ENCODE peak calls at places on chromosomes 7 and 10, in six cellular contexts. H, E, T, U, Z and Q are unnamed samples.

GRCh38 chr10:59993931-59994330 is 87.6 kb upstream of the CCDC6 start:
- ATAC-seq in Z (no peak), U (no peak), E (no peak), T (no peak), H (no peak), Q (no peak)

GRCh38 chr10:34570887-34571286 is 244.2 kb downstream of the PARD3 start:
- ATAC-seq in H (no peak), Z (no peak), T (no peak), E (no peak), U (no peak), Q (no peak)

GRCh38 chr7:131556055-131556911 is at the start of gene PODXL:
- ATAC-seq in U (peak), H (peak), Z (peak), E (peak), T (peak), Q (peak)

GRCh38 chr7:47515305-47515834 is 66.5 kb downstream of the TNS3 start:
- ATAC-seq in H (no peak), T (no peak), E (no peak), Z (no peak), U (no peak), Q (no peak)

GRCh38 chr7:116380030-116380429 is 119.5 kb upstream of the CAV2 start:
- ATAC-seq in T (no peak), U (no peak), E (no peak), H (no peak), Z (no peak), Q (no peak)

GRCh38 chr10:34813626-34814227 is 1.4 kb downstream of the PARD3 start:
- ATAC-seq in H (no peak), Z (no peak), E (peak), T (peak), U (peak), Q (no peak)

GRCh38 chr7:158549834-158550700 is 37.6 kb downstream of the PTPRN2 start:
- ATAC-seq in T (peak), H (no peak), U (no peak), Z (no peak), E (no peak), Q (no peak)

GRCh38 chr7:140375808-140376730 is 22.3 kb downstream of the SLC37A3 start:
- ATAC-seq in U (peak), T (no peak), H (no peak), Z (peak), E (peak), Q (peak)

GRCh38 chr7:28168393-28169158 is 12.0 kb downstream of the JAZF1 start:
- ATAC-seq in Z (no peak), U (peak), E (no peak), T (no peak), H (no peak), Q (peak)

GRCh38 chr7:130146693-130147520 is 58.3 kb downstream of the TMEM209 start:
- ATAC-seq in H (no peak), U (no peak), E (no peak), Z (no peak), T (no peak), Q (no peak)

GRCh38 chr10:27393961-27394360 is 110.1 kb upstream of the RAB18 start:
- ATAC-seq in E (no peak), U (no peak), H (no peak), T (no peak), Z (no peak), Q (no peak)

GRCh38 chr7:108372601-108373000 is 83.6 kb downstream of the NRCAM start:
- ATAC-seq in E (no peak), Z (no peak), U (no peak), H (no peak), T (no peak), Q (no peak)

GRCh38 chr10:100509241-100509640 is 10.4 kb downstream of the SEC31B start:
- ATAC-seq in E (no peak), T (no peak), H (no peak), U (peak), Z (peak), Q (peak)

GRCh38 chr7:132777419-132777818 is 201.1 kb upstream of the PLXNA4 start:
- ATAC-seq in Z (no peak), H (no peak), T (no peak), U (no peak), E (no peak), Q (no peak)

GRCh38 chr7:16962986-16963385 is 81.2 kb upstream of the AGR3 start:
- ATAC-seq in H (no peak), Z (no peak), U (no peak), T (no peak), E (no peak), Q (no peak)

GRCh38 chr10:5987747-5988146 is 10.4 kb upstream of the IL15RA start:
- ATAC-seq in H (no peak), T (no peak), U (peak), Z (peak), E (no peak), Q (no peak)

GRCh38 chr7:69664433-69664832 is 66.2 kb downstream of the AUTS2 start:
- ATAC-seq in E (no peak), H (no peak), T (no peak), U (no peak), Z (no peak), Q (no peak)

GRCh38 chr7:151380199-151381082 is 29.4 kb downstream of the WDR86 start:
- ATAC-seq in H (no peak), U (no peak), T (no peak), Z (no peak), E (no peak), Q (no peak)